ENCODE peak calls at places on chromosomes 2 and 18, in eight cellular contexts. L is neuronal stem cell, O is mucosa of descending colon, N is AG04449, X is right cardiac atrium, S is dorsolateral prefrontal cortex, K is cardiac muscle cell, J is adrenal gland. U is an unnamed sample.

GRCh38 chr18:11994346-11994707 is 13.0 kb downstream of the IMPA2 start:
- DNase-seq in K (no peak), S (no peak), L (no peak), N (no peak), O (peak; percentile 68), X (no peak), J (no peak), U (no peak)

GRCh38 chr2:223735659-223736244 is 101.6 kb downstream of the AP1S3 start:
- DNase-seq in S (no peak), K (no peak), O (no peak), N (peak; percentile 89), X (no peak), J (no peak), L (no peak), U (no peak)

GRCh38 chr18:24322594-24323136 is 75.0 kb downstream of the OSBPL1A start:
- DNase-seq in L (no peak), S (no peak), J (no peak), O (no peak), N (peak; percentile 33), K (no peak), X (no peak), U (no peak)

GRCh38 chr2:223306371-223306770 is 254.4 kb downstream of the KCNE4 start:
- DNase-seq in N (no peak), K (peak; percentile 8), X (no peak), L (no peak), O (no peak), J (no peak), S (no peak), U (no peak)

GRCh38 chr2:54672587-54673456 is 50.6 kb upstream of the EML6 start:
- DNase-seq in X (no peak), O (no peak), N (no peak), K (no peak), J (no peak), S (no peak), L (no peak), U (no peak)

GRCh38 chr2:221500501-221501209 is 71.4 kb downstream of the EPHA4 start:
- DNase-seq in K (peak; percentile 14), S (peak; percentile 32), J (no peak), L (no peak), X (no peak), O (no peak), N (no peak), U (no peak)

GRCh38 chr2:238525990-238526389 is 99.3 kb downstream of the ASB1 start:
- DNase-seq in X (no peak), L (no peak), S (no peak), O (no peak), K (no peak), J (no peak), N (no peak), U (no peak)

GRCh38 chr2:150937030-150937429 is 324.6 kb downstream of the RBM43 start:
- DNase-seq in N (no peak), L (no peak), K (no peak), J (no peak), S (no peak), X (no peak), O (no peak), U (no peak)

GRCh38 chr2:166091439-166091838 is 36.4 kb downstream of the SCN1A start:
- DNase-seq in N (no peak), K (peak; percentile 28), O (no peak), X (no peak), J (no peak), L (no peak), S (no peak), U (no peak)

GRCh38 chr2:61993422-61994024 is 88.0 kb downstream of the COMMD1 start:
- DNase-seq in X (no peak), K (peak; percentile 34), O (no peak), N (peak; percentile 2), J (peak; percentile 39), L (no peak), S (no peak), U (no peak)

GRCh38 chr2:20439503-20439902 is 7.4 kb upstream of the RHOB start:
- DNase-seq in L (no peak), S (no peak), J (peak; percentile 41), X (no peak), K (no peak), O (no peak), N (no peak), U (no peak)

GRCh38 chr2:121237980-121238665 is 46.9 kb downstream of the TFCP2L1 start:
- DNase-seq in O (peak; percentile 12), S (no peak), J (no peak), L (no peak), X (no peak), N (no peak), K (no peak), U (no peak)

GRCh38 chr2:85430780-85431601 is 12.5 kb downstream of the SH2D6 start:
- DNase-seq in K (no peak), O (no peak), J (no peak), S (peak; percentile 94), X (peak; percentile 46), N (no peak), L (peak; percentile 86), U (no peak)

GRCh38 chr2:120465989-120466703 is 120.2 kb downstream of the INHBB start:
- DNase-seq in N (no peak), L (peak; percentile 51), S (no peak), O (no peak), X (no peak), J (no peak), K (peak; percentile 24), U (no peak)

GRCh38 chr18:10490401-10491289 is 35.2 kb upstream of the NAPG start:
- DNase-seq in X (peak; percentile 62), L (no peak), J (no peak), O (peak; percentile 51), N (no peak), K (peak; percentile 39), S (no peak), U (no peak)

GRCh38 chr2:74715071-74715791 is 61.2 kb downstream of the SEMA4F start:
- DNase-seq in K (peak; percentile 85), N (no peak), O (peak; percentile 92), S (peak; percentile 79), J (peak; percentile 86), L (peak; percentile 83), X (peak; percentile 93), U (peak; percentile 69)

GRCh38 chr2:74719066-74719465 is 65.0 kb downstream of the SEMA4F start:
- DNase-seq in S (no peak), L (no peak), N (no peak), O (no peak), X (no peak), K (no peak), J (no peak), U (no peak)

GRCh38 chr2:74712223-74713053 is 58.4 kb downstream of the SEMA4F start:
- DNase-seq in X (no peak), N (no peak), S (no peak), J (no peak), K (no peak), O (no peak), L (no peak), U (no peak)

DNA sequence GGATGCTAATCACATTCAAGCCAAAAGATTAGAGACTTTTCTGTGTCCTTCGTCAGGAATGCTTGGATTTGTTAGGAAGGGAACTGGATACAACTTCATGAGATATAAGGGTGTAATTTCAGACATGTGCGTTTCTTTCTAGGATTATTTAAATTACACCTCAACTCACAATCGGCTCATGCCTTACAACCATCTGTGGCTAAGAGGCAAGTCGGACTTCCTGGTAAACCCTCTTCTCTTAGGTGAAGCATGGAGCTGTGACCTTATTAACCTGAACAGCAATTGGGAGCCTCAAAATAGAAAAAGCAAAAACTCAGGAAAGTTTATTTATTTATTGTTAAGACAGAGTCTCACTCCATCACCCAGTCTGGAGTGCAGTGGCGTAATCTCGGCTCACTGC is 61.8 kb downstream of the SEMA4F start:
- DNase-seq in S (no peak), N (no peak), J (no peak), X (no peak), O (no peak), L (no peak), K (no peak), U (no peak)
- H3K4me3 ChIP-seq in S (peak overlapping the region; percentile 48), N (peak overlapping the region; percentile 61), J (no peak overlapping the region), X (no peak overlapping the region), O (no peak overlapping the region), L (peak overlapping the region; percentile 58), K (peak overlapping the region; percentile 48), U (peak overlapping the region; percentile 38)

GRCh38 chr2:42753188-42753813 is 10.6 kb downstream of the OXER1 start:
- DNase-seq in N (no peak), J (no peak), O (no peak), K (no peak), S (no peak), X (no peak), L (no peak), U (no peak)

GRCh38 chr2:42754021-42754775 is 9.7 kb downstream of the OXER1 start:
- DNase-seq in L (no peak), X (peak; percentile 65), K (no peak), O (no peak), S (peak; percentile 56), N (no peak), J (no peak), U (no peak)

GRCh38 chr2:42756150-42756549 is 7.8 kb downstream of the OXER1 start:
- DNase-seq in K (no peak), J (no peak), O (no peak), S (no peak), L (no peak), N (no peak), X (no peak), U (no peak)

GRCh38 chr2:42755161-42755900 is 8.6 kb downstream of the OXER1 start:
- DNase-seq in K (no peak), N (no peak), L (no peak), X (no peak), J (no peak), O (no peak), S (no peak), U (no peak)

GRCh38 chr2:42754776-42755140 is 9.2 kb downstream of the OXER1 start:
- DNase-seq in X (no peak), S (no peak), L (no peak), J (no peak), N (no peak), O (no peak), K (no peak), U (no peak)
- H3K4me3 ChIP-seq in X (no peak overlapping the region), S (no peak overlapping the region), L (no peak overlapping the region), J (no peak overlapping the region), N (no peak overlapping the region), O (no peak overlapping the region), K (no peak overlapping the region), U (no peak overlapping the region)

DNA sequence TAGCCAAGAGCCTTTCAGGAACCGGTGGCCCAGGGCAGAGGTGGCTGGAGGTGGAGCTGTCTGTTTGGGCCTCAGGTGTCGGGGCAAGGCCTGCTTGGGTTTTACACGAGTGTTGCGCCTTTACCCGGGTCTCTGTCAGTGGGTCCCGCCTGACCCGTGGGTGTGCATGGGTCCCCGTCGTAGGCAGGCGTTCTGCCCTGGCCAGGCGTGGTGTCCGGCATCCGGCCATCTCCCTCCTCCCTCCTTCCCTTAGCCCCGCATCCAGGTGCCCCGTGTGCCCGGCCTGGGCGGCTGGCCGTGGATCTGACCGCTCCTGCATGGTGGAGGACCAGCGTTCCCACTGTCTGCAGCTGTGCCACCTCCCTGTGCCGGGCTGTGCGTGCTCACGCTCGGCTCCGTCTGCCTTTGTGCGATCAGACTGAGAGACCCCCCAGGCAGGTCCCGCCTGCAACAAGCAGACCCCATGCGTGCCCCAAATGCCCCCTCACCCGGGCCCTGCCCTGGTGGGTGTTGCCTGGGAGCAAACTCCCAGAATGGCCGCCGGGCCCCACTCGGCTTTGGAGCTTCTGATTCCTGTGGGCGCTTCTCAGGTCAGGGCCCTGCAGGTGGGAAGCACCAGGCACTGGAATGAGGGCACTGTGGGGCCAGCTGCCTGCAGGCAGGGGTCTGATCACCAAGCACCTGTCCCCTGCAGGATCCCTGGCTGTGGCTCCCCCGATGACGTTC is 4.2 kb downstream of the NEU4 start:
- DNase-seq in J (no peak), O (peak; percentile 37), X (peak; percentile 41), K (no peak), L (no peak), N (no peak), S (no peak), U (no peak)
- H3K4me3 ChIP-seq in J (no peak overlapping the region), O (no peak overlapping the region), X (no peak overlapping the region), K (no peak overlapping the region), L (no peak overlapping the region), N (no peak overlapping the region), S (no peak overlapping the region), U (no peak overlapping the region)

GRCh38 chr2:191571163-191571769 is 106.7 kb upstream of the NABP1 start:
- DNase-seq in L (no peak), O (no peak), N (no peak), X (no peak), K (no peak), S (no peak), J (no peak), U (no peak)
- H3K4me3 ChIP-seq in L (no peak overlapping the region), O (no peak overlapping the region), N (no peak overlapping the region), X (peak overlapping the region; percentile 42), K (no peak overlapping the region), S (no peak overlapping the region), J (no peak overlapping the region), U (no peak overlapping the region)